ENCODE peak calls at places on chromosomes 6 and 20, in seven cellular contexts. K, V, R, O, T, I and G are unnamed samples.

GRCh38 chr6:111951439-111952140 is 78.3 kb upstream of the FYN start:
- DNase-seq in K (peak; percentile 22), V (no peak), R (no peak), O (no peak), T (no peak), I (no peak), G (no peak)

GRCh38 chr20:47810686-47811347 is 25.5 kb upstream of the SULF2 start:
- DNase-seq in K (no peak), V (no peak), R (no peak), O (no peak), T (no peak), I (no peak), G (no peak)

GRCh38 chr20:57753332-57754164 is 43.7 kb upstream of the PMEPA1 start:
- DNase-seq in K (no peak), V (no peak), R (no peak), O (no peak), T (no peak), I (no peak), G (peak; percentile 64)

GRCh38 chr6:3013486-3013885 is 13.8 kb downstream of the NQO2 start:
- DNase-seq in K (peak; percentile 11), V (peak; percentile 38), R (peak; percentile 20), O (no peak), T (no peak), I (peak; percentile 11), G (no peak)

GRCh38 chr6:166849762-166850181 is 106.6 kb downstream of the RNASET2 start:
- DNase-seq in K (no peak), V (no peak), R (no peak), O (no peak), T (no peak), I (no peak), G (no peak)

GRCh38 chr6:170082067-170082466 is 208.8 kb downstream of the DLL1 start:
- DNase-seq in K (no peak), V (no peak), R (no peak), O (no peak), T (no peak), I (no peak), G (no peak)

GRCh38 chr20:9591080-9591479 is 76.7 kb downstream of the LAMP5 start:
- DNase-seq in K (no peak), V (no peak), R (no peak), O (no peak), T (no peak), I (no peak), G (no peak)

GRCh38 chr20:57773059-57773815 is 63.4 kb upstream of the PMEPA1 start:
- DNase-seq in K (no peak), V (no peak), R (no peak), O (no peak), T (no peak), I (no peak), G (no peak)

GRCh38 chr6:159203304-159204005 is 34.3 kb downstream of the FNDC1 start:
- DNase-seq in K (no peak), V (no peak), R (peak; percentile 81), O (peak; percentile 90), T (no peak), I (no peak), G (no peak)

GRCh38 chr6:106448000-106448426 is 87.5 kb downstream of the CRYBG1 start:
- DNase-seq in K (no peak), V (no peak), R (no peak), O (no peak), T (no peak), I (no peak), G (no peak)

GRCh38 chr6:9851541-9852380 is 563.1 kb downstream of the TFAP2A start:
- DNase-seq in K (peak; percentile 1), V (peak; percentile 41), R (no peak), O (no peak), T (no peak), I (no peak), G (no peak)

GRCh38 chr6:108841377-108841855 is 6.8 kb upstream of the ARMC2 start:
- DNase-seq in K (no peak), V (no peak), R (no peak), O (no peak), T (no peak), I (no peak), G (no peak)

GRCh38 chr6:7691675-7692452 is 34.0 kb upstream of the BMP6 start:
- DNase-seq in K (no peak), V (peak; percentile 40), R (no peak), O (peak; percentile 80), T (no peak), I (no peak), G (no peak)

GRCh38 chr6:168301648-168302398 is 17.8 kb downstream of the DACT2 start:
- DNase-seq in K (peak; percentile 26), V (peak; percentile 76), R (no peak), O (no peak), T (no peak), I (no peak), G (no peak)

GRCh38 chr20:33589059-33589458 is 73.1 kb upstream of the C20orf144 start:
- DNase-seq in K (no peak), V (no peak), R (no peak), O (no peak), T (no peak), I (no peak), G (no peak)

GRCh38 chr20:13819885-13820645 is 35.2 kb downstream of the NDUFAF5 start:
- DNase-seq in K (peak; percentile 28), V (peak; percentile 64), R (peak; percentile 49), O (peak; percentile 61), T (no peak), I (no peak), G (no peak)

GRCh38 chr6:42193491-42193894 is 1.3 kb downstream of the GUCA1B start:
- DNase-seq in K (no peak), V (peak; percentile 70), R (peak; percentile 16), O (no peak), T (no peak), I (no peak), G (no peak)

GRCh38 chr20:54624701-54625472 is 149.5 kb downstream of the DOK5 start:
- DNase-seq in K (no peak), V (no peak), R (peak; percentile 62), O (no peak), T (no peak), I (no peak), G (no peak)

GRCh38 chr6:143397229-143398222 is 53.0 kb downstream of the ADAT2 start:
- DNase-seq in K (peak; percentile 33), V (peak; percentile 79), R (peak; percentile 21), O (peak; percentile 84), T (peak; percentile 8), I (peak; percentile 27), G (peak; percentile 26)

GRCh38 chr6:9405369-9405768 is 970.0 kb upstream of the SLC35B3 start:
- DNase-seq in K (no peak), V (peak; percentile 45), R (peak; percentile 70), O (peak; percentile 36), T (no peak), I (no peak), G (no peak)

GRCh38 chr20:23320317-23320716 is 30.3 kb upstream of the NXT1 start:
- DNase-seq in K (peak; percentile 46), V (peak; percentile 7), R (no peak), O (peak; percentile 58), T (no peak), I (no peak), G (no peak)

GRCh38 chr6:157898169-157898568 is 75.1 kb downstream of the SNX9 start:
- DNase-seq in K (no peak), V (no peak), R (no peak), O (no peak), T (no peak), I (no peak), G (peak; percentile 46)

GRCh38 chr20:18719426-18719825 is 94.2 kb upstream of the SCP2D1 start:
- DNase-seq in K (no peak), V (no peak), R (peak; percentile 36), O (peak; percentile 28), T (no peak), I (no peak), G (no peak)

GRCh38 chr20:33068251-33068939 is 11.0 kb upstream of the BPIFB4 start:
- DNase-seq in K (no peak), V (no peak), R (no peak), O (no peak), T (no peak), I (no peak), G (no peak)

GRCh38 chr20:47315339-47315662 is 41.2 kb downstream of the ZMYND8 start:
- DNase-seq in K (no peak), V (no peak), R (peak; percentile 48), O (peak; percentile 34), T (no peak), I (no peak), G (no peak)

GRCh38 chr6:44119704-44120262 is 7.5 kb downstream of the MRPL14 start:
- DNase-seq in K (no peak), V (no peak), R (no peak), O (peak; percentile 24), T (no peak), I (no peak), G (no peak)

GRCh38 chr20:38342196-38342595 is 4.1 kb upstream of the LBP start:
- DNase-seq in K (no peak), V (no peak), R (no peak), O (no peak), T (no peak), I (no peak), G (no peak)

GRCh38 chr6:33208089-33208967 is at the start of gene RING1:
- DNase-seq in K (peak; percentile 65), V (peak; percentile 67), R (peak; percentile 71), O (peak; percentile 98), T (peak; percentile 66), I (peak; percentile 68), G (peak; percentile 95)

GRCh38 chr6:151009576-151009975 is 144.1 kb downstream of the MTHFD1L start:
- DNase-seq in K (no peak), V (no peak), R (no peak), O (no peak), T (no peak), I (no peak), G (no peak)

GRCh38 chr6:18425218-18425617 is 38.1 kb downstream of the RNF144B start:
- DNase-seq in K (no peak), V (no peak), R (no peak), O (no peak), T (no peak), I (no peak), G (no peak)

GRCh38 chr20:47502801-47503239 is 1.1 kb downstream of the NCOA3 start:
- DNase-seq in K (peak; percentile 37), V (peak; percentile 26), R (peak; percentile 54), O (peak; percentile 47), T (no peak), I (no peak), G (no peak)

GRCh38 chr6:21596379-21597242 is 3.1 kb downstream of the SOX4 start:
- DNase-seq in K (peak; percentile 72), V (peak; percentile 74), R (peak; percentile 77), O (peak; percentile 63), T (no peak), I (peak; percentile 50), G (peak; percentile 51)

GRCh38 chr6:125149256-125150144 is 4.1 kb upstream of the TPD52L1 start:
- DNase-seq in K (no peak), V (peak; percentile 17), R (peak; percentile 64), O (peak; percentile 50), T (no peak), I (no peak), G (no peak)

GRCh38 chr6:50128420-50129005 is 78.8 kb upstream of the DEFB112 start:
- DNase-seq in K (no peak), V (peak; percentile 11), R (peak; percentile 55), O (peak; percentile 27), T (no peak), I (no peak), G (no peak)

GRCh38 chr6:116073765-116074450 is 13.2 kb upstream of the FRK start:
- DNase-seq in K (no peak), V (peak; percentile 30), R (peak; percentile 40), O (no peak), T (no peak), I (no peak), G (no peak)

GRCh38 chr20:62830821-62831220 is 14.0 kb downstream of the COL9A3 start:
- DNase-seq in K (no peak), V (no peak), R (no peak), O (no peak), T (no peak), I (no peak), G (no peak)

GRCh38 chr20:11901127-11901526 is 16.6 kb upstream of the BTBD3 start:
- DNase-seq in K (no peak), V (peak; percentile 43), R (peak; percentile 53), O (peak; percentile 81), T (no peak), I (no peak), G (no peak)